ENCODE peak calls at places on chromosomes 2 and 18, in eight cellular contexts. Q is caudate nucleus; D is T-helper 1 cell; S is NCI-H1092; V is posterior cingulate gyrus; K is NCI-H524; W is breast epithelium; N is stimulated activated CD8-positive, alpha-beta memory T cell treated with anti-CD3 and anti-CD28 coated beads, Interleukin-2, amount 100 ng/mL, for 1 hour. H is an unnamed sample.
A peak's percentile ranks its signal among the peaks of the same experiment; 100 is the strongest.

GRCh38 chr2:31778153-31778552 is 197.4 kb upstream of the SRD5A2 start:
- DNase-seq in V (no peak), K (no peak), Q (no peak), D (no peak), N (no peak), S (no peak), W (no peak), H (no peak)

GRCh38 chr2:31337860-31338259 is 76.7 kb downstream of the XDH start:
- DNase-seq in S (no peak), Q (no peak), N (no peak), W (no peak), K (no peak), V (no peak), D (no peak), H (no peak)

GRCh38 chr18:28143725-28144124 is 33.2 kb downstream of the CDH2 start:
- DNase-seq in N (no peak), W (no peak), S (no peak), D (no peak), K (no peak), V (no peak), Q (no peak), H (no peak)

GRCh38 chr18:42514522-42514921 is 559.5 kb downstream of the PIK3C3 start:
- DNase-seq in Q (no peak), S (no peak), W (no peak), K (no peak), V (no peak), N (no peak), D (no peak), H (no peak)

GRCh38 chr2:240296611-240297552 is 138.6 kb upstream of the GPC1 start:
- DNase-seq in N (no peak), D (no peak), Q (no peak), S (no peak), K (no peak), V (no peak), W (peak; percentile 43), H (no peak)

GRCh38 chr2:63189026-63189425 is 138.4 kb downstream of the OTX1 start:
- DNase-seq in K (no peak), D (no peak), Q (no peak), W (no peak), S (no peak), N (no peak), V (no peak), H (no peak)

GRCh38 chr18:79877163-79878091 is 74.0 kb downstream of the SLC66A2 start:
- DNase-seq in S (peak; percentile 50), K (no peak), V (no peak), Q (no peak), N (no peak), D (no peak), W (no peak), H (no peak)

GRCh38 chr2:18149660-18150246 is 271.3 kb downstream of the KCNS3 start:
- DNase-seq in Q (no peak), W (no peak), N (no peak), S (peak; percentile 19), K (peak; percentile 45), V (no peak), D (no peak), H (no peak)

GRCh38 chr2:188576006-188576405 is 284.3 kb downstream of the GULP1 start:
- DNase-seq in Q (no peak), K (no peak), W (no peak), D (no peak), N (no peak), V (no peak), S (no peak), H (no peak)

GRCh38 chr2:60512641-60513040 is 40.8 kb downstream of the BCL11A start:
- DNase-seq in V (no peak), W (no peak), D (no peak), S (no peak), Q (no peak), K (no peak), N (no peak), H (no peak)

GRCh38 chr18:58755304-58756010 is 84.2 kb downstream of the MALT1 start:
- DNase-seq in Q (no peak), V (no peak), S (no peak), K (no peak), W (no peak), N (no peak), D (no peak), H (no peak)

GRCh38 chr2:97712693-97713295 is 582 bp upstream of the ZAP70 start:
- DNase-seq in K (no peak), D (peak; percentile 33), W (no peak), V (peak; percentile 10), Q (no peak), S (no peak), N (no peak), H (no peak)

H was measured in natural killer cell treated with Interleukin-12 subunit alpha and Interleukin-12 subunit beta and Interleukin-15 and Interleukin-18, amount 100 ng/mL, for 72 hours.